ENCODE peak calls at places on chromosomes 2 and 18, in ten cellular contexts. One of them, this sample, is unnamed.

GRCh38 chr2:196607073-196607472 is 32.4 kb upstream of the CCDC150 start:
- DNase-seq in transverse colon: no peak
- DNase-seq in AG08396: no peak
- DNase-seq in ACHN: no peak
- DNase-seq in natural killer cell treated with Interleukin-12 subunit alpha and Interleukin-12 subunit beta and Interleukin-15 and Interleukin-18, amount 100 ng/mL, for 72 hours: no peak
- DNase-seq in AML-193: no peak
- DNase-seq in heart right ventricle: no peak
- DNase-seq in GM13976: no peak
- DNase-seq in colonic mucosa: no peak
- DNase-seq in breast epithelium: no peak
- DNase-seq in this sample: no peak

GRCh38 chr2:136171223-136171622 is 53.3 kb upstream of the CXCR4 start:
- DNase-seq in transverse colon: no peak
- DNase-seq in AG08396: no peak
- DNase-seq in AML-193: no peak
- DNase-seq in colonic mucosa: no peak
- DNase-seq in natural killer cell treated with Interleukin-12 subunit alpha and Interleukin-12 subunit beta and Interleukin-15 and Interleukin-18, amount 100 ng/mL, for 72 hours: no peak
- DNase-seq in ACHN: no peak
- DNase-seq in GM13976: no peak
- DNase-seq in heart right ventricle: no peak
- DNase-seq in breast epithelium: no peak
- DNase-seq in this sample: no peak

GRCh38 chr2:178761759-178762371 is 45.4 kb downstream of the TTN start:
- DNase-seq in ACHN: peak; percentile 55
- DNase-seq in colonic mucosa: peak; percentile 19
- DNase-seq in natural killer cell treated with Interleukin-12 subunit alpha and Interleukin-12 subunit beta and Interleukin-15 and Interleukin-18, amount 100 ng/mL, for 72 hours: no peak
- DNase-seq in GM13976: peak; percentile 16
- DNase-seq in AML-193: peak; percentile 29
- DNase-seq in breast epithelium: no peak
- DNase-seq in transverse colon: no peak
- DNase-seq in AG08396: peak; percentile 15
- DNase-seq in heart right ventricle: no peak
- DNase-seq in this sample: no peak

GRCh38 chr18:58314284-58314683 is 270.3 kb downstream of the NEDD4L start:
- DNase-seq in heart right ventricle: no peak
- DNase-seq in ACHN: peak; percentile 68
- DNase-seq in GM13976: no peak
- DNase-seq in transverse colon: peak; percentile 37
- DNase-seq in AG08396: peak; percentile 83
- DNase-seq in colonic mucosa: no peak
- DNase-seq in natural killer cell treated with Interleukin-12 subunit alpha and Interleukin-12 subunit beta and Interleukin-15 and Interleukin-18, amount 100 ng/mL, for 72 hours: no peak
- DNase-seq in breast epithelium: no peak
- DNase-seq in AML-193: peak; percentile 56
- DNase-seq in this sample: peak; percentile 82

GRCh38 chr18:6610436-6610835 is 119.1 kb upstream of the ARHGAP28 start:
- DNase-seq in ACHN: no peak
- DNase-seq in AG08396: no peak
- DNase-seq in transverse colon: no peak
- DNase-seq in natural killer cell treated with Interleukin-12 subunit alpha and Interleukin-12 subunit beta and Interleukin-15 and Interleukin-18, amount 100 ng/mL, for 72 hours: no peak
- DNase-seq in AML-193: no peak
- DNase-seq in GM13976: no peak
- DNase-seq in colonic mucosa: no peak
- DNase-seq in heart right ventricle: no peak
- DNase-seq in breast epithelium: no peak
- DNase-seq in this sample: no peak

GRCh38 chr2:121101093-121101715 is 183.8 kb downstream of the TFCP2L1 start:
- DNase-seq in AML-193: no peak
- DNase-seq in breast epithelium: no peak
- DNase-seq in transverse colon: no peak
- DNase-seq in natural killer cell treated with Interleukin-12 subunit alpha and Interleukin-12 subunit beta and Interleukin-15 and Interleukin-18, amount 100 ng/mL, for 72 hours: no peak
- DNase-seq in heart right ventricle: no peak
- DNase-seq in AG08396: no peak
- DNase-seq in GM13976: no peak
- DNase-seq in colonic mucosa: no peak
- DNase-seq in ACHN: no peak
- DNase-seq in this sample: no peak

GRCh38 chr2:141490886-141491285 is 639.9 kb downstream of the LRP1B start:
- DNase-seq in heart right ventricle: no peak
- DNase-seq in AG08396: no peak
- DNase-seq in ACHN: no peak
- DNase-seq in natural killer cell treated with Interleukin-12 subunit alpha and Interleukin-12 subunit beta and Interleukin-15 and Interleukin-18, amount 100 ng/mL, for 72 hours: no peak
- DNase-seq in transverse colon: no peak
- DNase-seq in breast epithelium: no peak
- DNase-seq in AML-193: no peak
- DNase-seq in GM13976: no peak
- DNase-seq in colonic mucosa: no peak
- DNase-seq in this sample: no peak

GRCh38 chr2:127046579-127046978 is 60.4 kb downstream of the BIN1 start:
- DNase-seq in colonic mucosa: peak; percentile 18
- DNase-seq in AG08396: no peak
- DNase-seq in GM13976: no peak
- DNase-seq in transverse colon: no peak
- DNase-seq in ACHN: no peak
- DNase-seq in AML-193: no peak
- DNase-seq in breast epithelium: no peak
- DNase-seq in natural killer cell treated with Interleukin-12 subunit alpha and Interleukin-12 subunit beta and Interleukin-15 and Interleukin-18, amount 100 ng/mL, for 72 hours: no peak
- DNase-seq in heart right ventricle: no peak
- DNase-seq in this sample: no peak

GRCh38 chr2:208134928-208135586 is 5.4 kb upstream of the CRYGC start:
- DNase-seq in GM13976: no peak
- DNase-seq in colonic mucosa: no peak
- DNase-seq in transverse colon: no peak
- DNase-seq in heart right ventricle: no peak
- DNase-seq in AG08396: no peak
- DNase-seq in breast epithelium: no peak
- DNase-seq in natural killer cell treated with Interleukin-12 subunit alpha and Interleukin-12 subunit beta and Interleukin-15 and Interleukin-18, amount 100 ng/mL, for 72 hours: no peak
- DNase-seq in ACHN: no peak
- DNase-seq in AML-193: peak; percentile 64
- DNase-seq in this sample: no peak

GRCh38 chr2:36489296-36489695 is 108.7 kb downstream of the FEZ2 start:
- DNase-seq in AML-193: no peak
- DNase-seq in colonic mucosa: no peak
- DNase-seq in ACHN: peak; percentile 61
- DNase-seq in GM13976: no peak
- DNase-seq in breast epithelium: no peak
- DNase-seq in natural killer cell treated with Interleukin-12 subunit alpha and Interleukin-12 subunit beta and Interleukin-15 and Interleukin-18, amount 100 ng/mL, for 72 hours: no peak
- DNase-seq in heart right ventricle: no peak
- DNase-seq in AG08396: peak; percentile 33
- DNase-seq in transverse colon: no peak
- DNase-seq in this sample: no peak

GRCh38 chr18:23943104-23943503 is 71.5 kb upstream of the TTC39C start:
- DNase-seq in breast epithelium: no peak
- DNase-seq in natural killer cell treated with Interleukin-12 subunit alpha and Interleukin-12 subunit beta and Interleukin-15 and Interleukin-18, amount 100 ng/mL, for 72 hours: no peak
- DNase-seq in ACHN: no peak
- DNase-seq in AML-193: no peak
- DNase-seq in colonic mucosa: no peak
- DNase-seq in transverse colon: no peak
- DNase-seq in GM13976: peak; percentile 77
- DNase-seq in AG08396: no peak
- DNase-seq in heart right ventricle: no peak
- DNase-seq in this sample: no peak

GRCh38 chr2:1856481-1856880 is 112.2 kb upstream of the PXDN start:
- DNase-seq in ACHN: no peak
- DNase-seq in breast epithelium: no peak
- DNase-seq in GM13976: no peak
- DNase-seq in AML-193: no peak
- DNase-seq in AG08396: no peak
- DNase-seq in transverse colon: no peak
- DNase-seq in heart right ventricle: no peak
- DNase-seq in colonic mucosa: no peak
- DNase-seq in natural killer cell treated with Interleukin-12 subunit alpha and Interleukin-12 subunit beta and Interleukin-15 and Interleukin-18, amount 100 ng/mL, for 72 hours: no peak
- DNase-seq in this sample: no peak

GRCh38 chr2:78127428-78127827 is 605.3 kb upstream of the LRRTM4 start:
- DNase-seq in colonic mucosa: no peak
- DNase-seq in heart right ventricle: no peak
- DNase-seq in AG08396: no peak
- DNase-seq in GM13976: no peak
- DNase-seq in transverse colon: no peak
- DNase-seq in AML-193: no peak
- DNase-seq in breast epithelium: no peak
- DNase-seq in ACHN: no peak
- DNase-seq in natural killer cell treated with Interleukin-12 subunit alpha and Interleukin-12 subunit beta and Interleukin-15 and Interleukin-18, amount 100 ng/mL, for 72 hours: no peak
- DNase-seq in this sample: no peak

GRCh38 chr2:24568492-24568891 is 77.4 kb downstream of the NCOA1 start:
- DNase-seq in natural killer cell treated with Interleukin-12 subunit alpha and Interleukin-12 subunit beta and Interleukin-15 and Interleukin-18, amount 100 ng/mL, for 72 hours: no peak
- DNase-seq in AG08396: no peak
- DNase-seq in AML-193: no peak
- DNase-seq in colonic mucosa: no peak
- DNase-seq in breast epithelium: no peak
- DNase-seq in ACHN: no peak
- DNase-seq in heart right ventricle: no peak
- DNase-seq in transverse colon: no peak
- DNase-seq in GM13976: no peak
- DNase-seq in this sample: no peak

GRCh38 chr2:152127628-152128027 is 28.8 kb upstream of the CACNB4 start:
- DNase-seq in AG08396: no peak
- DNase-seq in heart right ventricle: no peak
- DNase-seq in GM13976: no peak
- DNase-seq in natural killer cell treated with Interleukin-12 subunit alpha and Interleukin-12 subunit beta and Interleukin-15 and Interleukin-18, amount 100 ng/mL, for 72 hours: no peak
- DNase-seq in breast epithelium: no peak
- DNase-seq in transverse colon: no peak
- DNase-seq in colonic mucosa: no peak
- DNase-seq in AML-193: no peak
- DNase-seq in ACHN: no peak
- DNase-seq in this sample: no peak

This sample was measured in aorta.